ENCODE peak calls at places on chromosomes 16 and 17, in nine cellular contexts. B is AG09309, N is nucleus accumbens, U is cerebellar cortex, G is HCT116, Y is C1 segment of cervical spinal cord, T is B cell, A is retinal pigment epithelial cell, S is cardiac fibroblast. R is an unnamed sample.

GRCh38 chr16:72884037-72884436 is 163.9 kb downstream of the ZFHX3 start:
- DNase-seq in B (no peak), N (no peak), U (no peak), G (no peak), Y (no peak), T (no peak), A (no peak), S (peak), R (peak)

GRCh38 chr17:75406222-75406615 is 741 bp upstream of the GRB2 start:
- DNase-seq in B (no peak), N (peak), U (peak), G (no peak), Y (no peak), T (peak), A (no peak), S (no peak), R (no peak)

GRCh38 chr17:7260601-7261376 is 1.5 kb downstream of the CLDN7 start:
- DNase-seq in B (no peak), N (no peak), U (no peak), G (no peak), Y (no peak), T (peak), A (no peak), S (no peak), R (no peak)

GRCh38 chr17:79778504-79779087 is 648 bp downstream of the CBX2 start:
- DNase-seq in B (no peak), N (no peak), U (no peak), G (no peak), Y (no peak), T (peak), A (no peak), S (no peak), R (no peak)

GRCh38 chr16:81558444-81559175 is 114.0 kb downstream of the CMIP start:
- DNase-seq in B (no peak), N (no peak), U (no peak), G (no peak), Y (no peak), T (peak), A (no peak), S (no peak), R (no peak)

GRCh38 chr16:57091200-57091989 is 988 bp upstream of the CPNE2 start:
- DNase-seq in B (no peak), N (peak), U (no peak), G (peak), Y (no peak), T (no peak), A (no peak), S (peak), R (peak)

GRCh38 chr16:22220714-22221113 is 14.6 kb downstream of the EEF2K start:
- DNase-seq in B (no peak), N (peak), U (peak), G (no peak), Y (peak), T (no peak), A (no peak), S (no peak), R (peak)

GRCh38 chr16:81767987-81768592 is 11.0 kb upstream of the PLCG2 start:
- DNase-seq in B (no peak), N (no peak), U (no peak), G (no peak), Y (no peak), T (no peak), A (no peak), S (no peak), R (no peak)

GRCh38 chr16:31695667-31696066 is 168.0 kb downstream of the AHSP start:
- DNase-seq in B (no peak), N (no peak), U (no peak), G (no peak), Y (no peak), T (peak), A (no peak), S (no peak), R (no peak)

GRCh38 chr17:72891627-72892026 is 200.9 kb downstream of the SLC39A11 start:
- DNase-seq in B (no peak), N (no peak), U (no peak), G (no peak), Y (no peak), T (no peak), A (no peak), S (no peak), R (no peak)

GRCh38 chr16:68798398-68798797 is 44.9 kb upstream of the TANGO6 start:
- DNase-seq in B (no peak), N (no peak), U (no peak), G (no peak), Y (no peak), T (no peak), A (no peak), S (no peak), R (peak)

GRCh38 chr16:57677622-57678369 is 9.7 kb downstream of the ADGRG3 start:
- DNase-seq in B (no peak), N (no peak), U (no peak), G (no peak), Y (no peak), T (no peak), A (no peak), S (no peak), R (no peak)

GRCh38 chr17:79899584-79899983 is 60.3 kb upstream of the CBX4 start:
- DNase-seq in B (no peak), N (no peak), U (no peak), G (no peak), Y (no peak), T (no peak), A (no peak), S (no peak), R (no peak)

GRCh38 chr16:56409195-56409594 is 16.1 kb downstream of the AMFR start:
- DNase-seq in B (peak), N (no peak), U (no peak), G (no peak), Y (no peak), T (no peak), A (no peak), S (peak), R (no peak)

GRCh38 chr17:3762922-3763776 is 37.8 kb downstream of the ITGAE start:
- DNase-seq in B (no peak), N (no peak), U (no peak), G (no peak), Y (no peak), T (no peak), A (no peak), S (no peak), R (no peak)

GRCh38 chr17:63382826-63383225 is 63.3 kb downstream of the CYB561 start:
- DNase-seq in B (no peak), N (no peak), U (no peak), G (no peak), Y (no peak), T (no peak), A (no peak), S (peak), R (no peak)

GRCh38 chr17:42178817-42179216 is 2.1 kb downstream of the KCNH4 start:
- DNase-seq in B (no peak), N (no peak), U (no peak), G (no peak), Y (no peak), T (peak), A (no peak), S (no peak), R (no peak)

GRCh38 chr17:50785942-50786570 is 18.7 kb upstream of the ANKRD40CL start:
- DNase-seq in B (peak), N (peak), U (peak), G (no peak), Y (no peak), T (no peak), A (no peak), S (peak), R (no peak)

GRCh38 chr17:29686998-29687397 is 64.3 kb upstream of the CORO6 start:
- DNase-seq in B (no peak), N (no peak), U (peak), G (no peak), Y (no peak), T (no peak), A (no peak), S (no peak), R (no peak)

GRCh38 chr16:57906385-57907316 is 64.3 kb downstream of the CNGB1 start:
- DNase-seq in B (no peak), N (peak), U (no peak), G (no peak), Y (no peak), T (peak), A (no peak), S (no peak), R (peak)

GRCh38 chr17:76523084-76524037 is 14.1 kb downstream of the CYGB start:
- DNase-seq in B (no peak), N (peak), U (peak), G (peak), Y (peak), T (peak), A (no peak), S (peak), R (peak)

GRCh38 chr16:31354394-31355291 is at the start of gene ITGAX:
- DNase-seq in B (no peak), N (peak), U (no peak), G (no peak), Y (no peak), T (peak), A (peak), S (peak), R (peak)

R was measured in myocyte.